ENCODE peak calls at places on chromosome 5, in ten cellular contexts. Y is thoracic aorta, T is mammary epithelial cell, B is NCI-H2171 treated with DMSO at 0.1 percent for 48 hours, G is AG08396, X is upper lobe of right lung, K is HCEC 1CT, P is NCI-H1092 treated with DMSO at 0.1 percent for 48 hours, L is caudate nucleus, R is COR-L47. U is an unnamed sample.

GRCh38 chr5:175596818-175597217 is 61.1 kb upstream of the HRH2 start:
- DNase-seq in Y (no peak), T (no peak), B (no peak), G (no peak), X (no peak), K (no peak), P (no peak), L (no peak), R (no peak), U (no peak)

GRCh38 chr5:163460562-163461176 is at the start of gene HMMR:
- DNase-seq in Y (no peak), T (no peak), B (peak), G (no peak), X (no peak), K (peak), P (peak), L (no peak), R (peak), U (peak)

GRCh38 chr5:102809033-102809432 is 53.9 kb downstream of the PAM start:
- DNase-seq in Y (no peak), T (no peak), B (no peak), G (no peak), X (no peak), K (peak), P (peak), L (no peak), R (no peak), U (no peak)

GRCh38 chr5:79318935-79319614 is 83.1 kb downstream of the JMY start:
- DNase-seq in Y (no peak), T (peak), B (no peak), G (peak), X (no peak), K (peak), P (no peak), L (no peak), R (no peak), U (no peak)

GRCh38 chr5:169029661-169030274 is 271.2 kb downstream of the SLIT3 start:
- DNase-seq in Y (no peak), T (no peak), B (no peak), G (no peak), X (no peak), K (no peak), P (peak), L (no peak), R (no peak), U (no peak)

GRCh38 chr5:8576178-8576577 is 707.2 kb downstream of the MTRR start:
- DNase-seq in Y (no peak), T (no peak), B (no peak), G (no peak), X (no peak), K (no peak), P (no peak), L (no peak), R (no peak), U (no peak)

GRCh38 chr5:138685052-138685755 is 68.0 kb upstream of the CTNNA1 start:
- DNase-seq in Y (no peak), T (peak), B (no peak), G (no peak), X (no peak), K (no peak), P (no peak), L (no peak), R (no peak), U (no peak)

GRCh38 chr5:103119067-103119764 is 722 bp downstream of the GIN1 start:
- DNase-seq in Y (no peak), T (no peak), B (peak), G (no peak), X (no peak), K (peak), P (peak), L (no peak), R (no peak), U (no peak)

GRCh38 chr5:95842955-95843544 is 20.5 kb upstream of the GLRX start:
- DNase-seq in Y (no peak), T (no peak), B (no peak), G (no peak), X (peak), K (peak), P (no peak), L (peak), R (no peak), U (peak)

U was measured in ascending aorta.